ENCODE peak calls at places on chromosomes 1 and 21, in nine cellular contexts. L, U, I, N, M, D, Q, X and F are unnamed samples.

GRCh38 chr1:211613108-211613947 is 34.4 kb upstream of the SLC30A1 start:
- DNase-seq in L (no peak), U (no peak), I (no peak), N (peak; percentile 64), M (no peak), D (peak; percentile 81), Q (peak; percentile 85), X (no peak), F (no peak)

GRCh38 chr21:41426656-41427311 is 745 bp downstream of the MX1 start:
- DNase-seq in L (no peak), U (no peak), I (no peak), N (no peak), M (no peak), D (no peak), Q (no peak), X (peak; percentile 50), F (peak; percentile 13)

GRCh38 chr1:110207831-110208230 is 2.3 kb upstream of the KCNC4 start:
- DNase-seq in L (peak; percentile 25), U (peak; percentile 35), I (peak; percentile 66), N (peak; percentile 69), M (peak; percentile 79), D (peak; percentile 77), Q (peak; percentile 30), X (peak; percentile 80), F (peak; percentile 73)

GRCh38 chr1:63693956-63694607 is 79.7 kb upstream of the ROR1 start:
- DNase-seq in L (no peak), U (no peak), I (no peak), N (no peak), M (no peak), D (peak; percentile 64), Q (peak; percentile 48), X (peak; percentile 26), F (no peak)

GRCh38 chr1:183310753-183311465 is 107.3 kb downstream of the NMNAT2 start:
- DNase-seq in L (no peak), U (no peak), I (no peak), N (no peak), M (no peak), D (no peak), Q (peak; percentile 7), X (peak; percentile 39), F (no peak)

GRCh38 chr1:231702804-231703203 is 76.2 kb downstream of the DISC1 start:
- DNase-seq in L (no peak), U (no peak), I (no peak), N (no peak), M (no peak), D (no peak), Q (peak; percentile 16), X (no peak), F (no peak)

GRCh38 chr1:5872886-5873285 is 119.3 kb downstream of the NPHP4 start:
- DNase-seq in L (no peak), U (no peak), I (no peak), N (no peak), M (no peak), D (no peak), Q (no peak), X (no peak), F (no peak)

GRCh38 chr1:87224209-87224608 is 104.5 kb upstream of the LMO4 start:
- DNase-seq in L (no peak), U (no peak), I (no peak), N (no peak), M (no peak), D (no peak), Q (peak; percentile 97), X (no peak), F (no peak)

GRCh38 chr1:231990388-231990787 is 363.8 kb downstream of the DISC1 start:
- DNase-seq in L (no peak), U (no peak), I (no peak), N (no peak), M (no peak), D (no peak), Q (no peak), X (no peak), F (no peak)

GRCh38 chr21:39384674-39385298 is 35.9 kb upstream of the HMGN1 start:
- DNase-seq in L (no peak), U (no peak), I (no peak), N (no peak), M (no peak), D (no peak), Q (peak; percentile 5), X (no peak), F (no peak)

GRCh38 chr1:118862755-118863154 is 125.4 kb downstream of the TBX15 start:
- DNase-seq in L (no peak), U (no peak), I (no peak), N (no peak), M (no peak), D (no peak), Q (no peak), X (no peak), F (no peak)

GRCh38 chr1:170285027-170285426 is 139.3 kb downstream of the NTMT2 start:
- DNase-seq in L (no peak), U (no peak), I (no peak), N (no peak), M (no peak), D (peak; percentile 54), Q (no peak), X (no peak), F (no peak)

GRCh38 chr1:91511386-91511785 is 10.7 kb downstream of the CDC7 start:
- DNase-seq in L (no peak), U (peak; percentile 22), I (no peak), N (no peak), M (no peak), D (peak; percentile 79), Q (peak; percentile 3), X (no peak), F (no peak)

GRCh38 chr1:51343624-51344023 is 13.3 kb upstream of the TTC39A start:
- DNase-seq in L (no peak), U (no peak), I (no peak), N (no peak), M (no peak), D (no peak), Q (no peak), X (no peak), F (no peak)

GRCh38 chr1:111956155-111956817 is 33.2 kb downstream of the KCND3 start:
- DNase-seq in L (no peak), U (peak; percentile 39), I (no peak), N (no peak), M (no peak), D (no peak), Q (no peak), X (no peak), F (no peak)

GRCh38 chr1:178531897-178532296 is 19.0 kb downstream of the TEX35 start:
- DNase-seq in L (no peak), U (no peak), I (no peak), N (no peak), M (no peak), D (no peak), Q (no peak), X (no peak), F (no peak)

GRCh38 chr1:205296154-205296553 is 25.4 kb downstream of the NUAK2 start:
- DNase-seq in L (no peak), U (no peak), I (no peak), N (no peak), M (no peak), D (no peak), Q (no peak), X (no peak), F (no peak)

GRCh38 chr1:228408041-228408868 is 1.6 kb upstream of the TRIM11 start:
- DNase-seq in L (no peak), U (no peak), I (no peak), N (no peak), M (no peak), D (no peak), Q (no peak), X (no peak), F (no peak)

GRCh38 chr1:145751491-145752021 is 32.3 kb downstream of the CD160 start:
- DNase-seq in L (no peak), U (peak; percentile 20), I (no peak), N (peak; percentile 48), M (no peak), D (no peak), Q (peak; percentile 58), X (no peak), F (no peak)

GRCh38 chr1:167631987-167632680 is 2.1 kb downstream of the RCSD1 start:
- DNase-seq in L (no peak), U (no peak), I (no peak), N (no peak), M (peak; percentile 25), D (no peak), Q (no peak), X (no peak), F (peak; percentile 36)

GRCh38 chr1:25991937-25992688 is 5.8 kb downstream of the PAFAH2 start:
- DNase-seq in L (no peak), U (no peak), I (no peak), N (no peak), M (no peak), D (no peak), Q (no peak), X (no peak), F (no peak)

GRCh38 chr1:54885237-54885679 is 1.7 kb downstream of the DHCR24 start:
- DNase-seq in L (no peak), U (no peak), I (no peak), N (no peak), M (no peak), D (peak; percentile 51), Q (no peak), X (no peak), F (no peak)

GRCh38 chr1:17011439-17012307 is at the start of gene ATP13A2:
- DNase-seq in L (peak; percentile 93), U (peak; percentile 88), I (peak; percentile 70), N (peak; percentile 77), M (peak; percentile 79), D (peak; percentile 96), Q (peak; percentile 43), X (peak; percentile 93), F (peak; percentile 83)

GRCh38 chr1:161887724-161888287 is 121.7 kb downstream of the ATF6 start:
- DNase-seq in L (no peak), U (no peak), I (no peak), N (no peak), M (no peak), D (no peak), Q (no peak), X (no peak), F (no peak)

GRCh38 chr1:178694923-178695525 is 30.0 kb upstream of the RALGPS2 start:
- DNase-seq in L (no peak), U (no peak), I (no peak), N (no peak), M (no peak), D (no peak), Q (no peak), X (no peak), F (no peak)

GRCh38 chr1:44339731-44340130 is 15.3 kb downstream of the ERI3 start:
- DNase-seq in L (no peak), U (no peak), I (no peak), N (no peak), M (no peak), D (no peak), Q (no peak), X (no peak), F (no peak)

GRCh38 chr1:195715652-195716051 is 892.6 kb downstream of the KCNT2 start:
- DNase-seq in L (no peak), U (no peak), I (no peak), N (no peak), M (no peak), D (no peak), Q (no peak), X (no peak), F (no peak)

GRCh38 chr1:174659823-174660222 is 212.1 kb downstream of the GPR52 start:
- DNase-seq in L (no peak), U (no peak), I (no peak), N (no peak), M (no peak), D (peak; percentile 7), Q (peak; percentile 78), X (no peak), F (no peak)

GRCh38 chr1:25692560-25692959 is 76.0 kb downstream of the MAN1C1 start:
- DNase-seq in L (no peak), U (no peak), I (no peak), N (no peak), M (no peak), D (peak; percentile 40), Q (no peak), X (peak; percentile 54), F (no peak)

GRCh38 chr1:65343286-65343685 is 33.9 kb downstream of the DNAJC6 start:
- DNase-seq in L (no peak), U (no peak), I (no peak), N (no peak), M (no peak), D (no peak), Q (peak; percentile 31), X (no peak), F (no peak)

GRCh38 chr1:179166663-179167417 is 62.6 kb downstream of the ABL2 start:
- DNase-seq in L (no peak), U (no peak), I (no peak), N (no peak), M (no peak), D (no peak), Q (no peak), X (no peak), F (no peak)